ENCODE peak calls at places on chromosomes 13 and 19, in nine cellular contexts. I is activated naive CD4-positive, alpha-beta T cell; M is HCEC 1CT; H is NCI-H524; L is MV-4-11; G is activated CD8-positive, alpha-beta memory T cell treated with anti-CD3 and anti-CD28 coated beads, Interleukin-2, amount 10 ng/mL, durations not matched to agents 7 days and 5 days; R is NCI-H1694 treated with DMSO at 0.1 percent for 48 hours; T is left colon; S is activated CD4-positive, CD25-positive, alpha-beta regulatory T cell treated with anti-CD3 and anti-CD28 coated beads, Interleukin-2, amount 50 U/mL, for 16 hours. N is an unnamed sample.
A peak's percentile ranks its signal among the peaks of the same experiment; 100 is the strongest.

GRCh38 chr13:23447927-23448326 is 14.4 kb upstream of the SACS start:
- DNase-seq in I (no peak), M (peak; percentile 95), H (peak; percentile 86), L (no peak), G (no peak), R (peak; percentile 36), T (no peak), S (no peak), N (no peak)

GRCh38 chr13:44040070-44040753 is 160.5 kb downstream of the LACC1 start:
- DNase-seq in I (no peak), M (no peak), H (no peak), L (no peak), G (no peak), R (no peak), T (no peak), S (no peak), N (no peak)

GRCh38 chr13:20412761-20413355 is 112.8 kb downstream of the CRYL1 start:
- DNase-seq in I (no peak), M (peak; percentile 59), H (no peak), L (no peak), G (no peak), R (no peak), T (no peak), S (no peak), N (peak; percentile 69)

GRCh38 chr19:58543826-58544590 is at the start of gene TRIM28:
- DNase-seq in I (no peak), M (peak; percentile 98), H (no peak), L (no peak), G (peak; percentile 100), R (no peak), T (peak; percentile 98), S (peak; percentile 100), N (peak; percentile 100)

GRCh38 chr13:114045113-114045735 is 71.3 kb upstream of the C13orf46 start:
- DNase-seq in I (no peak), M (no peak), H (no peak), L (peak; percentile 34), G (no peak), R (no peak), T (no peak), S (no peak), N (no peak)

GRCh38 chr19:5960005-5961001 is 17.6 kb downstream of the RANBP3 start:
- DNase-seq in I (no peak), M (no peak), H (no peak), L (no peak), G (no peak), R (no peak), T (no peak), S (no peak), N (no peak)

GRCh38 chr19:1789282-1790020 is 22.6 kb downstream of the ATP8B3 start:
- DNase-seq in I (no peak), M (peak; percentile 12), H (no peak), L (no peak), G (no peak), R (no peak), T (no peak), S (no peak), N (no peak)

GRCh38 chr19:18514800-18515682 is 6.8 kb downstream of the ELL start:
- DNase-seq in I (no peak), M (peak; percentile 36), H (no peak), L (peak; percentile 82), G (no peak), R (no peak), T (peak; percentile 69), S (no peak), N (peak; percentile 71)

GRCh38 chr13:28607187-28607955 is 51.6 kb upstream of the POMP start:
- DNase-seq in I (no peak), M (no peak), H (no peak), L (no peak), G (no peak), R (no peak), T (no peak), S (no peak), N (no peak)

GRCh38 chr19:18046066-18046718 is 38.2 kb downstream of the ARRDC2 start:
- DNase-seq in I (no peak), M (peak; percentile 38), H (peak; percentile 20), L (peak; percentile 47), G (no peak), R (peak; percentile 10), T (no peak), S (no peak), N (peak; percentile 70)

GRCh38 chr19:56245062-56245740 is 27.3 kb upstream of the EDDM13 start:
- DNase-seq in I (no peak), M (peak; percentile 21), H (no peak), L (no peak), G (no peak), R (no peak), T (no peak), S (no peak), N (no peak)

GRCh38 chr13:82815791-82816190 is 1066.5 kb downstream of the SLITRK1 start:
- DNase-seq in I (no peak), M (no peak), H (no peak), L (no peak), G (no peak), R (no peak), T (no peak), S (no peak), N (no peak)

GRCh38 chr13:98890186-98890585 is 87.7 kb downstream of the DOCK9 start:
- DNase-seq in I (no peak), M (peak; percentile 82), H (no peak), L (peak; percentile 51), G (peak; percentile 51), R (peak; percentile 29), T (no peak), S (no peak), N (peak; percentile 75)

GRCh38 chr19:58154287-58154678 is 3.7 kb upstream of the ZNF329 start:
- DNase-seq in I (no peak), M (peak; percentile 6), H (no peak), L (no peak), G (no peak), R (no peak), T (peak; percentile 43), S (no peak), N (no peak)

GRCh38 chr19:19774354-19775033 is 41.6 kb upstream of the ZNF14 start:
- DNase-seq in I (no peak), M (no peak), H (no peak), L (peak; percentile 78), G (no peak), R (no peak), T (no peak), S (no peak), N (no peak)

GRCh38 chr13:52846567-52847321 is 1.7 kb downstream of the PCDH8 start:
- DNase-seq in I (no peak), M (no peak), H (peak; percentile 65), L (no peak), G (peak; percentile 45), R (no peak), T (no peak), S (no peak), N (no peak)

GRCh38 chr13:106680796-106681482 is 113.0 kb upstream of the ARGLU1 start:
- DNase-seq in I (no peak), M (no peak), H (no peak), L (no peak), G (no peak), R (no peak), T (no peak), S (no peak), N (no peak)

GRCh38 chr13:83845121-83845520 is 37.2 kb downstream of the SLITRK1 start:
- DNase-seq in I (no peak), M (no peak), H (no peak), L (no peak), G (no peak), R (no peak), T (no peak), S (no peak), N (no peak)

GRCh38 chr13:76848596-76848995 is 37.6 kb downstream of the KCTD12 start:
- DNase-seq in I (no peak), M (peak; percentile 60), H (peak; percentile 77), L (peak; percentile 87), G (no peak), R (peak; percentile 97), T (no peak), S (no peak), N (no peak)

GRCh38 chr19:12093777-12094176 is 29.2 kb downstream of the ZNF844 start:
- DNase-seq in I (no peak), M (no peak), H (no peak), L (no peak), G (no peak), R (no peak), T (no peak), S (no peak), N (no peak)

GRCh38 chr19:20478936-20479335 is 86.6 kb downstream of the ZNF737 start:
- DNase-seq in I (no peak), M (no peak), H (no peak), L (no peak), G (no peak), R (no peak), T (no peak), S (no peak), N (no peak)

GRCh38 chr13:27016871-27017270 is 154.7 kb downstream of the USP12 start:
- DNase-seq in I (no peak), M (no peak), H (peak; percentile 79), L (no peak), G (peak; percentile 11), R (peak; percentile 68), T (no peak), S (no peak), N (no peak)

GRCh38 chr19:18339703-18340102 is 695 bp upstream of the PGPEP1 start:
- DNase-seq in I (no peak), M (peak; percentile 29), H (peak; percentile 21), L (peak; percentile 67), G (no peak), R (no peak), T (no peak), S (no peak), N (no peak)

GRCh38 chr19:52936151-52936957 is 13.1 kb upstream of the ZNF888 start:
- DNase-seq in I (no peak), M (no peak), H (no peak), L (peak; percentile 98), G (peak; percentile 5), R (no peak), T (peak; percentile 63), S (no peak), N (no peak)

GRCh38 chr13:99909097-99909835 is 62.3 kb downstream of the ZIC5 start:
- DNase-seq in I (no peak), M (no peak), H (no peak), L (no peak), G (no peak), R (no peak), T (no peak), S (no peak), N (peak; percentile 5)

GRCh38 chr19:8185343-8186068 is 23.7 kb upstream of the CERS4 start:
- DNase-seq in I (no peak), M (no peak), H (no peak), L (no peak), G (no peak), R (no peak), T (no peak), S (no peak), N (no peak)

GRCh38 chr13:74061939-74062595 is 72.1 kb downstream of the KLF12 start:
- DNase-seq in I (no peak), M (peak; percentile 45), H (no peak), L (peak; percentile 51), G (peak; percentile 58), R (no peak), T (no peak), S (no peak), N (no peak)